ENCODE peak calls at places on chromosomes 6 and 20, in eight cellular contexts. Z is aorta; L is stimulated activated CD4-positive, alpha-beta T cell treated with anti-CD3 and anti-CD28 coated beads, Interleukin-4, amount 100 ng/mL, for 4 hours; T is H7; O is GM13977; U is iris pigment epithelial cell; G is activated CD4-positive, alpha-beta T cell treated with anti-CD3 and anti-CD28 coated beads, Interleukin-2, amount 10 ng/mL, durations not matched to agents 7 days and 5 days; S is putamen. P is an unnamed sample.

GRCh38 chr20:45970646-45971424 is 1.2 kb downstream of the ZNF335 start:
- DNase-seq in U (peak), T (peak), S (no peak), L (peak), G (peak), O (no peak), Z (peak), P (no peak)

GRCh38 chr20:2871555-2872303 is 1.6 kb upstream of the PTPRA start:
- DNase-seq in T (no peak), O (no peak), G (no peak), Z (no peak), U (no peak), S (no peak), L (no peak), P (no peak)

GRCh38 chr20:38166707-38167233 is 1.7 kb upstream of the TGM2 start:
- DNase-seq in L (no peak), G (no peak), T (no peak), O (no peak), S (no peak), U (no peak), Z (peak), P (no peak)

GRCh38 chr20:50341050-50341449 is 150.4 kb downstream of the CEBPB start:
- DNase-seq in T (no peak), G (no peak), O (no peak), U (no peak), S (no peak), L (no peak), Z (peak), P (no peak)

GRCh38 chr6:162785632-162786242 is 58.0 kb downstream of the PACRG start:
- DNase-seq in S (no peak), G (no peak), L (no peak), U (no peak), T (no peak), O (no peak), Z (no peak), P (no peak)

GRCh38 chr6:44202972-44203750 is 13.6 kb upstream of the MYMX start:
- DNase-seq in L (no peak), S (no peak), G (no peak), Z (peak), T (no peak), O (no peak), U (no peak), P (no peak)

GRCh38 chr20:63775096-63775978 is 35.8 kb downstream of the SLC2A4RG start:
- DNase-seq in O (no peak), U (peak), S (peak), Z (peak), L (no peak), T (peak), G (peak), P (no peak)

GRCh38 chr6:125718109-125718508 is 31.3 kb upstream of the HEY2 start:
- DNase-seq in S (no peak), O (no peak), T (no peak), G (no peak), L (no peak), Z (no peak), U (no peak), P (no peak)

GRCh38 chr6:116387374-116387773 is 16.6 kb downstream of the DSE start:
- DNase-seq in Z (no peak), G (no peak), L (no peak), O (no peak), S (no peak), U (peak), T (no peak), P (no peak)

GRCh38 chr6:112179631-112180030 is 74.7 kb downstream of the LAMA4 start:
- DNase-seq in T (no peak), U (no peak), S (no peak), O (no peak), G (no peak), L (no peak), Z (no peak), P (no peak)

GRCh38 chr20:43384321-43384940 is 73.3 kb upstream of the SRSF6 start:
- DNase-seq in O (no peak), T (no peak), G (no peak), S (no peak), Z (no peak), U (no peak), L (no peak), P (no peak)

GRCh38 chr6:6505111-6505510 is 83.4 kb upstream of the LY86 start:
- DNase-seq in U (no peak), S (no peak), L (no peak), O (no peak), G (no peak), Z (no peak), T (no peak), P (no peak)

GRCh38 chr6:38194282-38194572 is 374.7 kb downstream of the ZFAND3 start:
- DNase-seq in Z (no peak), G (no peak), U (no peak), T (no peak), S (no peak), L (no peak), O (no peak), P (no peak)

GRCh38 chr6:41294463-41294862 is 8.0 kb upstream of the TREM1 start:
- DNase-seq in O (no peak), Z (no peak), T (no peak), S (no peak), U (no peak), G (no peak), L (peak), P (no peak)

GRCh38 chr20:47713163-47713562 is 72.1 kb downstream of the SULF2 start:
- DNase-seq in T (no peak), L (no peak), U (no peak), G (no peak), S (no peak), Z (no peak), O (no peak), P (no peak)

GRCh38 chr6:96058094-96058493 is 42.3 kb downstream of the FUT9 start:
- DNase-seq in Z (no peak), O (no peak), L (no peak), S (peak), T (no peak), G (no peak), U (no peak), P (no peak)

GRCh38 chr20:31693987-31694661 is 28.5 kb downstream of the BCL2L1 start:
- DNase-seq in G (no peak), L (no peak), T (peak), S (no peak), U (no peak), Z (no peak), O (no peak), P (no peak)

GRCh38 chr6:150719099-150719767 is 119.5 kb downstream of the PLEKHG1 start:
- DNase-seq in T (no peak), O (no peak), U (no peak), L (no peak), G (no peak), S (no peak), Z (no peak), P (no peak)

GRCh38 chr6:170402318-170403040 is 95.9 kb downstream of the FAM120B start:
- DNase-seq in U (no peak), G (no peak), L (no peak), T (no peak), O (no peak), Z (no peak), S (no peak), P (no peak)

GRCh38 chr6:18269253-18269652 is 4.9 kb upstream of the DEK start:
- DNase-seq in O (peak), L (no peak), U (peak), S (no peak), G (no peak), T (no peak), Z (no peak), P (no peak)

GRCh38 chr20:56989516-56989915 is 276.9 kb downstream of the BMP7 start:
- DNase-seq in T (no peak), O (no peak), U (no peak), S (no peak), G (no peak), Z (no peak), L (no peak), P (no peak)

GRCh38 chr20:33814238-33814712 is 3.1 kb downstream of the CHMP4B start:
- DNase-seq in T (no peak), U (no peak), G (no peak), S (no peak), Z (no peak), O (no peak), L (no peak), P (no peak)

GRCh38 chr20:36481380-36482043 is 59.8 kb upstream of the MYL9 start:
- DNase-seq in U (no peak), S (no peak), L (no peak), G (no peak), T (no peak), O (no peak), Z (no peak), P (no peak)

P was measured in GM12878.